ENCODE peak calls at places on chromosomes 5 and 9, in six cellular contexts. V, Y, R, L, X and Q are unnamed samples.

GRCh38 chr5:111229871-111230812 is 6.0 kb downstream of the CAMK4 start:
- DNase-seq in V (no peak), Y (no peak), R (no peak), L (no peak), X (no peak), Q (no peak)

GRCh38 chr5:91382530-91383026 is 539 bp downstream of the ARRDC3 start:
- DNase-seq in V (peak), Y (peak), R (no peak), L (no peak), X (peak), Q (peak)

GRCh38 chr5:67806647-67807046 is 408.9 kb upstream of the PIK3R1 start:
- DNase-seq in V (no peak), Y (no peak), R (no peak), L (no peak), X (no peak), Q (peak)

GRCh38 chr9:82406714-82407113 is 418.1 kb downstream of the SPATA31D1 start:
- DNase-seq in V (no peak), Y (no peak), R (no peak), L (no peak), X (no peak), Q (no peak)

GRCh38 chr5:310941-311434 is 10.5 kb upstream of the AHRR start:
- DNase-seq in V (peak), Y (no peak), R (no peak), L (no peak), X (no peak), Q (no peak)

GRCh38 chr5:96037128-96037527 is 75.5 kb upstream of the ELL2 start:
- DNase-seq in V (peak), Y (no peak), R (no peak), L (no peak), X (no peak), Q (no peak)

GRCh38 chr9:36341936-36342577 is 58.0 kb downstream of the RNF38 start:
- DNase-seq in V (no peak), Y (no peak), R (no peak), L (no peak), X (no peak), Q (no peak)

GRCh38 chr5:178380541-178381074 is 148.0 kb upstream of the PHYKPL start:
- DNase-seq in V (no peak), Y (no peak), R (no peak), L (no peak), X (no peak), Q (no peak)

GRCh38 chr9:69018688-69019087 is 4.8 kb upstream of the PRKACG start:
- DNase-seq in V (no peak), Y (no peak), R (no peak), L (no peak), X (no peak), Q (no peak)

GRCh38 chr9:73269430-73270101 is 117.9 kb downstream of the ANXA1 start:
- DNase-seq in V (peak), Y (no peak), R (peak), L (no peak), X (peak), Q (peak)

GRCh38 chr9:2016411-2017208 is 1.5 kb downstream of the SMARCA2 start:
- DNase-seq in V (peak), Y (peak), R (no peak), L (peak), X (peak), Q (peak)

GRCh38 chr9:109329274-109330258 is 8.7 kb upstream of the EPB41L4B start:
- DNase-seq in V (peak), Y (no peak), R (no peak), L (no peak), X (peak), Q (peak)

GRCh38 chr9:134689320-134690181 is 47.9 kb downstream of the COL5A1 start:
- DNase-seq in V (peak), Y (no peak), R (peak), L (no peak), X (peak), Q (peak)

GRCh38 chr9:37801287-37801850 is 772 bp downstream of the DCAF10 start:
- DNase-seq in V (peak), Y (no peak), R (no peak), L (peak), X (peak), Q (peak)

GRCh38 chr5:5826911-5827310 is 404.4 kb downstream of the ICE1 start:
- DNase-seq in V (no peak), Y (no peak), R (no peak), L (no peak), X (no peak), Q (peak)

DNA sequence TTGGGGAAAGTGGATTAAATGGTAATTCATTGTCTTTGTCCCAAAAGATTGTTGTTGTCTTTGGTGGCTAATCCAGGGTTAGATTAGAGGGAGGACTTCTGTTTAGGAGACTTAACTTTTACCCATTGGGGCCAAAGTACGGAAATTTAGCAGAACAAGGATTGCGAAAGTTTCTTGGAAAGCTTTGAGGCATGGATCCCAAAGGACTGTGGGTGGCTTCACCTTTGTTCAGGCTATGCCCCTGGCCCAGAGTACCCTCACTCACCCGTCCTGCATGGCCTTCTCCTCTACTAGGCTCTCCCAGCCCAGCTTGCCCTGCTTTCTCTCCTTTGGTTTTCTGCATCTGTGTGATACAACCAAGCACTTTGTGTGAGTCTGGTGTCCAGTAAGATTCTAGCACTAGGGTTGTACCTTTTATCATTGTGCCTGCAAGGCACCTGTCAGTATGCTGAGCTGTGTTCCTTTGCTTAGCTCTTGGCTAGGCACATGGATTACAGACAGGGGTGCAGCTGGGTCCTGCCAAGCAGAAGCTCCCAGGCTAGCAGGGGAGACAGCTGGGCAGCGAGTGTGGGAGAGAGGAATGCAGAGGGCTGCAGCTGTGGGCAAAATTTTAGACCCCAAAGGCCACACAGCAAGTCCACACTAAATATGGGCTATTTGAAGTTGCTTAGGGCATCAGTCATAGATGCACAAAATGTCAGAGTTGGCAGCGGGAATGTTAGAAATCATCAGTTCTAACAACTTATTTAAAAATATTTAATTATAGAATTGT is 3.2 kb downstream of the PPARGC1B start:
- DNase-seq in V (no peak), Y (no peak), R (no peak), L (no peak), X (no peak), Q (no peak)
- H3K4me3 ChIP-seq in V (peak), Y (no peak), R (no peak), L (no peak), X (no peak), Q (no peak)

GRCh38 chr9:123834218-123834906 is 95.6 kb downstream of the DENND1A start:
- DNase-seq in V (peak), Y (no peak), R (no peak), L (no peak), X (no peak), Q (peak)
- H3K4me3 ChIP-seq in V (no peak), Y (no peak), R (no peak), L (no peak), X (no peak), Q (no peak)

GRCh38 chr5:139658928-139659667 is 10.9 kb downstream of the CXXC5 start:
- DNase-seq in V (peak), Y (no peak), R (no peak), L (no peak), X (peak), Q (peak)
- H3K4me3 ChIP-seq in V (peak), Y (no peak), R (peak), L (no peak), X (no peak), Q (no peak)

DNA sequence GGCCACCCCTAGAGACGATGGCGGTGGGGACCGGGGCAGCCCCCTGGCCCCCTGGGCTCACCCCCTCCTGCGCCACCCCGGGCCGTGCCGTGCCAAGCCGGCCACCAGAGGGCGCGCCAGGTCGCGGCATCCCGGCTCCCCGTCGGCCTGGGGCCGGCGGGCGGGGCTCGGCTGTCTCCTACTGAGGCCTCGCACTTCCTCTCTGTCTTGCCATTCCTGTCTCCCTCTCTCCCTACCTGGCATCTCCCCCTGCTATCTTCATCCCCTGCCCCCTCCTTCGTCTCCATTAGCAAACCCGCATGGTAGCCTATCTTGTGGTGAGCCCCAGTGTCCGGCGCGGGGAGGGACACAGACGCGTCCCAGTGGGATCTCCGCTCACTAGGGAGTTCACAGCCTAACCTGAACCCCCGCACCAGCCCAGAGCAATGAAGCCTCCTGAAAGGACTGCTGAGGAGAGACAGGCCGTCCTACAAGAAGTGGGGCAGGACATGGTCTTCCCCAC is 29.8 kb upstream of the FABP6 start:
- DNase-seq in V (peak), Y (peak), R (no peak), L (peak), X (peak), Q (peak)
- H3K4me3 ChIP-seq in V (peak), Y (no peak), R (peak), L (peak), X (no peak), Q (no peak)

DNA sequence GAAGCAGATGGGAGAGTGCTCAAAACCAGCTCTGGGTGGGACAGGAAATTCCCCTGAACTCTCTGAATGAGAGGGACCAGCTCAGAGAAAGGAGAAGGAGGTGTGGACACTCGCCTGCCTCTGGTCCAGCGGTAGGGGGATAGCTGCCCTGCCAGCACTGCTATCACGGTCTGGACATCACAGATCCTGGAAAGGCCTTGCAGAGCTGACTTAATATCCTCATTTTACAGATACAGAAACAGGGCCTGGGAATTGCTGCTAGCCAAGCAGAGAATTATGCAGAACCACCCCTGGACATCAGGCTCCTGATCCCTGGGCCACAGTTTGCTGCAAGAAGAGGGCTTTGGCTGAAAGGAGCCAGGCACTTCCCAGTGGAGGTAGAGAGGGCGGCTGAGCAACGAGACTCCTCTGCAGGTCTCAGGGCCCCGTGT is 4.8 kb downstream of the TRAF1 start:
- DNase-seq in V (no peak), Y (no peak), R (no peak), L (no peak), X (peak), Q (no peak)
- H3K4me3 ChIP-seq in V (no peak), Y (peak), R (no peak), L (peak), X (no peak), Q (no peak)

DNA sequence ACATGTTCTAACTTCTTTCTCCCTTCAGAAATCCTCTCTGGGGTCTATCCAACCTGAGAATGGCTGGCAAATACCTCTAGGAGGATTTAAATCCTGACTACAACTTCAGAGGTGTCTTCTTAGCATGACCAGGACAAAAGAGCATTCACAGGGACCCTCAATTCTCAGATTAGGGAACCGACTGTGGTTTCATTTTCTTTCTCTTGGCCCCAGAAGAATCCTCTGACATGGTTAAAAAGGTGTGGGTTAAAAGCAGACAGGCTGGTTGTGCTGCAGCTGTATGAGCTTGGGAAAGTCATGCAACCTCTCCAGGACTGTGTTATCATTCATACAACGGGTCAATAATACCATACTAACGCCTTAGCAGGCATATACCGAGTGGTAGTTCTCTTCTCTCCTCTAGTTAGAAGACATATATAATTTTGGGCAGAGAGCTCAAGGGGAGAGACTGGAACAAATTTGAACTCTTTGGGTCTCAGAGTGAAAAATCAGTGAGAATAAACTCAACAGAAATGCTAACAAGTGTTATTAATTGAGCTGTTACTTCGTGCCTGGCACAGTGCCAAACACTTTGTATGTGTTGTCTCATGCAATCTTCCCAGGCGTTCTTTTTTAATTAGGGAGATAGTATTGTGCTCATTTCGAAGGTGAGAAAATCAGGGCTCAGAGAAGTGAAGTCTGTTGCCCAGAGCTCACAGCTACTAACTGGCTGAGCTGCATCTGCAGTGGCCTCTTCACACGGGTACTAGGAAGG is 35.2 kb downstream of the INSYN2B start:
- DNase-seq in V (no peak), Y (no peak), R (no peak), L (no peak), X (no peak), Q (peak)
- H3K4me3 ChIP-seq in V (peak), Y (no peak), R (no peak), L (no peak), X (no peak), Q (no peak)

GRCh38 chr9:122226758-122227575 is 1.8 kb downstream of the LHX6 start:
- DNase-seq in V (no peak), Y (no peak), R (no peak), L (no peak), X (no peak), Q (peak)
- H3K4me3 ChIP-seq in V (no peak), Y (no peak), R (no peak), L (no peak), X (no peak), Q (no peak)

GRCh38 chr9:113350338-113350672 is 964 bp downstream of the BSPRY start:
- DNase-seq in V (no peak), Y (no peak), R (no peak), L (no peak), X (no peak), Q (no peak)
- H3K4me3 ChIP-seq in V (no peak), Y (no peak), R (peak), L (no peak), X (peak), Q (no peak)